ENCODE peak calls at places on chromosomes 1 and 21, in six cellular contexts. B is MM.1S, E is tibial nerve, A is upper lobe of right lung, Q is GM12878, M is thyroid gland. L is an unnamed sample.

GRCh38 chr1:232923739-232924386 is 26.5 kb upstream of the NTPCR start:
- DNase-seq in B (peak; percentile 96), E (no peak), A (no peak), Q (peak; percentile 39), M (no peak), L (no peak)

GRCh38 chr1:6473974-6474814 is 8.2 kb upstream of the TNFRSF25 start:
- DNase-seq in B (no peak), E (no peak), A (no peak), Q (no peak), M (no peak), L (no peak)

GRCh38 chr1:145974721-145975120 is 10.2 kb downstream of the POLR3GL start:
- DNase-seq in B (no peak), E (no peak), A (no peak), Q (no peak), M (no peak), L (no peak)

GRCh38 chr1:156892190-156893047 is 1.1 kb upstream of the PEAR1 start:
- DNase-seq in B (peak; percentile 80), E (peak; percentile 87), A (peak; percentile 95), Q (no peak), M (peak; percentile 91), L (peak; percentile 94)

GRCh38 chr21:30102881-30103280 is 63.7 kb downstream of the CLDN17 start:
- DNase-seq in B (no peak), E (no peak), A (no peak), Q (no peak), M (peak; percentile 7), L (no peak)

GRCh38 chr1:245810789-245811337 is 656.1 kb downstream of the KIF26B start:
- DNase-seq in B (no peak), E (no peak), A (no peak), Q (peak; percentile 12), M (no peak), L (no peak)

GRCh38 chr1:24906760-24907490 is 23.2 kb downstream of the RUNX3 start:
- DNase-seq in B (no peak), E (no peak), A (peak; percentile 26), Q (no peak), M (no peak), L (no peak)

GRCh38 chr1:3168678-3169077 is 99.7 kb downstream of the PRDM16 start:
- DNase-seq in B (no peak), E (no peak), A (peak; percentile 77), Q (no peak), M (peak; percentile 83), L (no peak)

GRCh38 chr1:200153277-200154055 is 126.0 kb downstream of the NR5A2 start:
- DNase-seq in B (peak; percentile 15), E (no peak), A (no peak), Q (peak; percentile 79), M (no peak), L (no peak)

GRCh38 chr1:209627349-209628196 is 24.7 kb downstream of the LAMB3 start:
- DNase-seq in B (peak; percentile 75), E (peak; percentile 44), A (peak; percentile 85), Q (no peak), M (peak; percentile 82), L (peak; percentile 86)

GRCh38 chr1:117001254-117001927 is at the start of gene CD101:
- DNase-seq in B (no peak), E (no peak), A (no peak), Q (peak; percentile 82), M (no peak), L (no peak)

GRCh38 chr1:173504268-173504667 is 27.1 kb downstream of the PRDX6 start:
- DNase-seq in B (no peak), E (no peak), A (no peak), Q (no peak), M (no peak), L (no peak)

GRCh38 chr1:54324750-54325704 is 81.2 kb downstream of the SSBP3 start:
- DNase-seq in B (no peak), E (no peak), A (no peak), Q (no peak), M (no peak), L (peak; percentile 68)

GRCh38 chr1:19799877-19800804 is at the start of gene TMCO4:
- DNase-seq in B (peak; percentile 87), E (peak; percentile 23), A (peak; percentile 86), Q (no peak), M (peak; percentile 63), L (peak; percentile 56)

GRCh38 chr1:38772953-38773352 is 86.6 kb downstream of the RRAGC start:
- DNase-seq in B (no peak), E (no peak), A (no peak), Q (no peak), M (no peak), L (no peak)
- H3K9me3 ChIP-seq in B (no peaks in the 10 kb centered on the region), E (no peaks in the 10 kb centered on the region), A (no peaks in the 10 kb centered on the region), Q (no peaks in the 10 kb centered on the region), M (no peaks in the 10 kb centered on the region), L (no peaks in the 10 kb centered on the region)

DNA sequence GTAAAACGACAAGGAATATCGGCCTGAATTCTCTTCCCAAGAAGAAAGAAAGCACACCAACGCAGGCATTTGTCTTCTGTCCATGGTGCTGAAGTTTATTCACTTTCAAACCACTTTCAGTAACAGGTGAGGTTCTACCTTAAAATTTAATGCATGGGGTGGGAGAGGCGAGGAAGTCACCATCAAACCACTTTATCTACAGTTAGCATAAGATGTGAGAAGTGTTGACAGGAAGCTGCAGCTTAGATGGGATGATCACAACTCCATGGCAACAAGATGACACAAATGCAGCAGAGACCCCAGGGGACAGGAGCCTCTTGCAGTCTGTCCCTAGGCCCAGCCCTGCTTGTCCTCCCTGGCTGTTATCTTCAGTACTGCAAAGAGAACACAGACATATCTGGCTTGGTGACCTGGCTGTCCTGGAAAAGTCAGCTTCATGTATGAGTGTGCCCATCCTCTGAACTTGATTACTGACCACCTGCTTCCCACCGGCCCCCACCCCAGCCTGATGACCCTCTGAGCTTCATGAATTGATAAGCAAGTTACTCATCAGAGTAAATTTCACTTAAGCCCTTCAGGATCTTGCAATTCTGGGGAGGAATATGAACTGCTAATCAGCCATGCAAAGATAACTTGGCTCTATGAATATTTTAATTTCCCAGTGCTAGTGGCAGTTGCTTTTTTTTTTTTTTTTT is 1.8 kb downstream of the NPPA start:
- DNase-seq in B (peak; percentile 15), E (no peak), A (no peak), Q (no peak), M (no peak), L (no peak)
- TF ChIP-seq CTCF in B (no peak), E (no peak), A (no peak), Q (no peak), M (no peak), L (no peak)

GRCh38 chr1:938711-939504 is 15.2 kb downstream of the SAMD11 start:
- DNase-seq in B (no peak), E (no peak), A (no peak), Q (no peak), M (no peak), L (no peak)
- H3K27me3 ChIP-seq in B (peaks cover 82% of the 10 kb centered on the region), E (no peaks in the 10 kb centered on the region), A (peaks cover 78% of the 10 kb centered on the region), Q (peaks cover 8% of the 10 kb centered on the region), M (peaks cover 12% of the 10 kb centered on the region), L (no peaks in the 10 kb centered on the region)

DNA sequence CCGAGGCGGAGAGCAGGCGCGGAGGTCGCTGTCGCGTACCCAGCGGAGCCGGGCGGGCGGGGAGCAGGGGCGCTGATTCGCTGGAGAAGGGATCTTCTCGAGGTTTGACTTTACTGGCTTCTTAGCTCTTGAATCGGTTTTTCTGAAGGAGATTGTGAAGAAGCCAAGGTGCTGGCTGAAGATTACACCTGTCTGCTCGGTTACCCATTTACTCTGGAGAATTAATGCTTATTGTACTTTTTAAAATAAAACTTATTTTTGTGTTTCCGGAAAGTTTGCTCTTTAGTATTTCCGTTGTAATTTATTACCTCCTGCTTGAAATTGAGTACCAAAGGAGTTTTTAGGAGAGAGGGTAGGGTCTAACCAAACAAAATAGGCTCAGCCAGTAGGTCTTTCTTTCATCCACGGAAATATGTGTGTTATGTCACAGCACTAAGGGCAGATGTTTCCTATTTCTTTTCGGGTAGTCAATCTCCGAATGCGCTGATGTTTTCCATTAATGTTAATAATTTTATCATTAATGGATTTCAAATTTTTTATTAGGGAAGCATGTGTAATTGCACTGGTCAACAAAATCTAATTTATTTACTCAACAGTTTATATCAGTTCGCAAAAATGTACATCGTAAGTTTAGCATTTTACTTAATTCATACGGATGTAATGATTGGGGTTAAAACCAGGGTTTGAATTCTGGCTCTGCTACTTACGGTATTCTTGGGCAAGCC is 510 bp upstream of the GNG5 start:
- DNase-seq in B (no peak), E (no peak), A (no peak), Q (no peak), M (no peak), L (no peak)
- H3K9me3 ChIP-seq in B (no peaks in the 10 kb centered on the region), E (no peaks in the 10 kb centered on the region), A (no peaks in the 10 kb centered on the region), Q (peaks cover 2% of the 10 kb centered on the region), M (no peaks in the 10 kb centered on the region), L (no peaks in the 10 kb centered on the region)

GRCh38 chr1:87334351-87335174 is 5.9 kb downstream of the LMO4 start:
- DNase-seq in B (peak; percentile 64), E (no peak), A (peak; percentile 65), Q (no peak), M (peak; percentile 16), L (peak; percentile 43)
- TF ChIP-seq CTCF in B (peak; percentile 34), E (no peak), A (no peak), Q (no peak), M (no peak), L (no peak)